ENCODE peak calls at places on chromosome 15, in seven cellular contexts. Q is neuronal stem cell; X is uterus; R is CD8-positive, alpha-beta memory T cell; L is aorta; V is SJSA1; T is BE2C. F is an unnamed sample. For H3K9me3, the result is how much of the 10 kb centered on the place peaks cover.

GRCh38 chr15:86221119-86221518 is 141.4 kb downstream of the AGBL1 start:
- DNase-seq in T (no peak), V (no peak), R (no peak), X (no peak), Q (no peak), L (no peak), F (no peak)

GRCh38 chr15:42289166-42289565 is 15.9 kb upstream of the TMEM87A start:
- DNase-seq in R (no peak), L (no peak), X (no peak), T (no peak), V (no peak), Q (no peak), F (no peak)

GRCh38 chr15:68484696-68485400 is 52.9 kb upstream of the ITGA11 start:
- DNase-seq in L (peak), T (no peak), V (peak), Q (no peak), R (no peak), X (peak), F (peak)

GRCh38 chr15:99105516-99106341 is 849 bp downstream of the SYNM start:
- DNase-seq in V (peak), T (peak), Q (peak), X (peak), R (peak), L (peak), F (peak)

GRCh38 chr15:25850154-25851111 is 12.7 kb downstream of the ATP10A start:
- DNase-seq in X (peak), T (no peak), L (peak), V (peak), R (peak), Q (peak), F (peak)

GRCh38 chr15:59918994-59919951 is 84.8 kb upstream of the FOXB1 start:
- DNase-seq in L (no peak), Q (no peak), V (peak), T (no peak), R (no peak), X (no peak), F (no peak)

GRCh38 chr15:48332642-48333034 is 1.4 kb downstream of the DUT start:
- DNase-seq in X (no peak), L (no peak), Q (no peak), V (no peak), R (no peak), T (no peak), F (no peak)

GRCh38 chr15:25693321-25694237 is 169.5 kb downstream of the ATP10A start:
- DNase-seq in T (no peak), V (peak), L (peak), X (no peak), Q (peak), R (no peak), F (peak)

GRCh38 chr15:91561371-91562100 is 292.0 kb upstream of the SLCO3A1 start:
- DNase-seq in L (no peak), V (no peak), T (no peak), R (no peak), X (peak), Q (no peak), F (peak)

GRCh38 chr15:71807691-71808091 is 2.7 kb upstream of the NR2E3 start:
- DNase-seq in T (no peak), V (no peak), X (no peak), R (no peak), Q (no peak), L (no peak), F (no peak)

GRCh38 chr15:62798536-62798935 is 244.0 kb upstream of the TPM1 start:
- DNase-seq in V (no peak), Q (no peak), R (no peak), L (no peak), T (peak), X (no peak), F (no peak)

GRCh38 chr15:67137951-67138935 is 72.8 kb downstream of the SMAD3 start:
- DNase-seq in R (no peak), V (no peak), L (no peak), T (no peak), X (no peak), Q (no peak), F (peak)

GRCh38 chr15:67135494-67135893 is 70.1 kb downstream of the SMAD3 start:
- DNase-seq in T (no peak), V (no peak), L (no peak), X (no peak), R (no peak), Q (no peak), F (no peak)

GRCh38 chr15:67138946-67139855 is 73.8 kb downstream of the SMAD3 start:
- DNase-seq in L (no peak), X (no peak), Q (no peak), V (no peak), T (no peak), R (no peak), F (no peak)

GRCh38 chr15:67136802-67137201 is 71.4 kb downstream of the SMAD3 start:
- DNase-seq in X (no peak), T (no peak), R (no peak), V (no peak), Q (no peak), L (no peak), F (no peak)

GRCh38 chr15:67137319-67137718 is 71.9 kb downstream of the SMAD3 start:
- DNase-seq in X (no peak), L (no peak), T (no peak), V (no peak), Q (no peak), R (no peak), F (no peak)
- H3K9me3 ChIP-seq in X (under half), L (under half), T (under half), V (under half), Q (under half), R (under half), F (under half)

GRCh38 chr15:75723171-75723846 is 10.7 kb upstream of the CSPG4 start:
- DNase-seq in X (no peak), V (no peak), L (peak), T (peak), Q (no peak), R (peak), F (no peak)
- H3K4me3 ChIP-seq in X (no peak), V (no peak), L (no peak), T (no peak), Q (no peak), R (no peak), F (no peak)

GRCh38 chr15:79923515-79924169 is 26.8 kb upstream of the MTHFS start:
- DNase-seq in Q (peak), V (peak), R (peak), T (peak), X (peak), L (peak), F (peak)
- H3K9me3 ChIP-seq in Q (under half), V (under half), R (under half), T (under half), X (under half), L (under half), F (under half)

DNA sequence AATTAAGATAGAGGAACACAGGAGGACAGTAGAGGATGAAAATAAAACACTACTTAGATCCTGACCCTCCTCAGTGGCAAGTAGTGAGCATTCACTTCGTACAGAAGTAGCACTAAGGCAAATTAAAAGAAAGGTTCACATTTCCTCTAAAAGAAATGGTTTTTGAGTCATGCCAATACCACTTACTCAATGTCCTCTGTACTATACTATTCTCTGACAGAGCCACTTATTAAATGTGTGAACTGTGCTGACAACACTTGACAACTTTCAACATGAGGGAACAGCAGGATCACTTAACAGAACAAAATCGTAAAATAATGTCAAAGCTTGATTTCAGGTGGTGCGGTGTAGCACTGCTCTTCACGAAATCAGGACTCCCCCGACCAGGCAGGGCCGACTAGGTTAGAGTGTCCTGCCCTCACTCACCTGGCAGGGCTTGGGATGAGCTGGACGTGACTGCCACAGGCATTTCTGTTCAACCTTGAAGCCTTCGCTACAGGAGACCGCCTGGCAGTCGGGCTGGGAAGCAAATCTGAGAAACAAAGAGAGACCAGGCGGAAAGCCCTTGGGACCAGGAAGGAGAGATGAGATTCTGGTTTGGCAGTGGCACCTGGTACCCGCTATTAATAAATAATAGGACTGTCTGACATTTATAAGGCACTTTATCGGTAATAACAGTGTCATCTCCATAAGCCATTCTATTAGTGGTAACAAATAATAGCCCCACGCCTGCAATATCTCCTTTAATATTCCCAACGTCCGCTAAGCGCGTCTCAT is 602 bp upstream of the SLC27A2 start:
- DNase-seq in L (no peak), Q (no peak), T (no peak), X (no peak), R (no peak), V (no peak), F (no peak)
- H3K4me3 ChIP-seq in L (no peak), Q (no peak), T (peak), X (no peak), R (peak), V (no peak), F (peak)

GRCh38 chr15:20361091-20361490 is 180.5 kb downstream of the GOLGA6L6 start:
- DNase-seq in Q (no peak), V (no peak), X (no peak), R (no peak), L (no peak), T (no peak), F (no peak)
- H3K9me3 ChIP-seq in Q (under half), V (under half), X (under half), R (under half), L (under half), T (under half), F (under half)

DNA sequence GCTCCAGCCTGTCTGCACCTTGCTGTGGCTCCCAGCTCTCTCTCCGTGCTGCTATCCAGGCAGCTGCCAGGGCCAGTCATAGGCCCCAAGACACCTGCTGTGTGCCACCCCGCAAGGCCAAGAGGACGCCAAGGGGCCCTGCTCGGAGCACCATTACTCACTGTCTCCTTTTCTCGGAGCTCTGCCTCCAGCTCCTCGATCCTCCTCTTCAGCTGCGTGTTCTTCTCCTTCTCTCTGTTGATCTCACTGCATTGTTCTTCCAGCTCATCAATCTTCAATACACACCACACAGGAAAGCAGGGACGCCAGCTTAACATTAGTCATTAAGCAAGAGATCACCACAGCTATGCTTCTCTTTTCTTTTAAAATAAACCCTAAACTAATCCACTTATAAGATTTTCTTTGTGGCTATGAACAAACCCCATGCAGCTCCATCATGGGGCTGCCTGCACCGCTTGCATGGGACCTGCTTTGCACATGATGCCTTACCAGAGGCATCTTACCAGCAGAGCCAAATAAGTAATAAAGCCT is 42.6 kb downstream of the WHAMM start:
- DNase-seq in T (no peak), V (no peak), Q (no peak), L (no peak), R (no peak), X (no peak), F (no peak)
- H3K4me3 ChIP-seq in T (no peak), V (no peak), Q (no peak), L (no peak), R (no peak), X (no peak), F (no peak)

GRCh38 chr15:24039683-24040082 is 352.6 kb upstream of the NDN start:
- DNase-seq in V (no peak), T (no peak), L (no peak), R (no peak), Q (no peak), X (no peak), F (no peak)
- H3K9me3 ChIP-seq in V (under half), T (under half), L (under half), R (under half), Q (under half), X (under half), F (under half)

F was measured in right cardiac atrium.